ENCODE peak calls at places on chromosomes 2 and 18, in ten cellular contexts. H is K562, M is tibial nerve, K is breast epithelium, Y is suprapubic skin, Z is sigmoid colon, O is Peyer's patch, G is uterus, B is H1, W is HCT116. X is an unnamed sample.

GRCh38 chr18:34857310-34857709 is 147.2 kb downstream of the DTNA start:
- DNase-seq in H (no peak), M (no peak), K (no peak), Y (no peak), Z (no peak), O (no peak), G (no peak), B (no peak), W (no peak), X (no peak)

GRCh38 chr2:108594132-108594981 is 60.1 kb downstream of the LIMS1 start:
- DNase-seq in H (peak), M (no peak), K (no peak), Y (no peak), Z (no peak), O (no peak), G (no peak), B (no peak), W (peak), X (no peak)

GRCh38 chr2:97645112-97645699 is 656 bp upstream of the COX5B start:
- DNase-seq in H (peak), M (no peak), K (no peak), Y (peak), Z (peak), O (peak), G (no peak), B (no peak), W (no peak), X (no peak)

GRCh38 chr2:210688071-210688470 is 131.7 kb downstream of the CPS1 start:
- DNase-seq in H (no peak), M (no peak), K (no peak), Y (no peak), Z (no peak), O (no peak), G (no peak), B (no peak), W (no peak), X (no peak)

GRCh38 chr18:48514786-48515185 is 24.0 kb upstream of the CTIF start:
- DNase-seq in H (no peak), M (no peak), K (no peak), Y (no peak), Z (no peak), O (no peak), G (no peak), B (no peak), W (no peak), X (no peak)

GRCh38 chr2:108923019-108923700 is 65.9 kb downstream of the EDAR start:
- DNase-seq in H (no peak), M (no peak), K (peak), Y (no peak), Z (peak), O (no peak), G (no peak), B (no peak), W (peak), X (peak)

GRCh38 chr2:112941753-112942653 is 31.0 kb downstream of the IL37 start:
- DNase-seq in H (peak), M (peak), K (peak), Y (peak), Z (peak), O (peak), G (peak), B (peak), W (peak), X (peak)

GRCh38 chr2:68909793-68910674 is 38.8 kb upstream of the BMP10 start:
- DNase-seq in H (peak), M (peak), K (peak), Y (peak), Z (peak), O (peak), G (peak), B (no peak), W (peak), X (peak)

GRCh38 chr2:73414651-73415050 is 29.0 kb downstream of the ALMS1 start:
- DNase-seq in H (no peak), M (no peak), K (no peak), Y (no peak), Z (no peak), O (no peak), G (no peak), B (no peak), W (no peak), X (no peak)

GRCh38 chr2:189783927-189784867 is at the start of the genes ORMDL1 and PMS1:
- DNase-seq in H (peak), M (peak), K (peak), Y (peak), Z (peak), O (peak), G (peak), B (peak), W (peak), X (peak)

GRCh38 chr2:128196026-128196822 is 105.2 kb downstream of the UGGT1 start:
- DNase-seq in H (no peak), M (no peak), K (no peak), Y (no peak), Z (peak), O (no peak), G (no peak), B (peak), W (no peak), X (peak)

GRCh38 chr2:152874955-152875354 is 156.5 kb downstream of the ARL6IP6 start:
- DNase-seq in H (no peak), M (no peak), K (no peak), Y (no peak), Z (no peak), O (no peak), G (no peak), B (no peak), W (no peak), X (no peak)

GRCh38 chr2:183348492-183348891 is 224.2 kb downstream of the NUP35 start:
- DNase-seq in H (no peak), M (no peak), K (no peak), Y (no peak), Z (no peak), O (no peak), G (no peak), B (no peak), W (no peak), X (no peak)

GRCh38 chr18:24613887-24614286 is 153.4 kb downstream of the HRH4 start:
- DNase-seq in H (no peak), M (no peak), K (no peak), Y (no peak), Z (no peak), O (no peak), G (no peak), B (no peak), W (no peak), X (no peak)

GRCh38 chr18:55838841-55839240 is 250.8 kb upstream of the TCF4 start:
- DNase-seq in H (no peak), M (no peak), K (no peak), Y (no peak), Z (no peak), O (no peak), G (no peak), B (no peak), W (no peak), X (no peak)

GRCh38 chr2:162768646-162769045 is 69.9 kb downstream of the KCNH7 start:
- DNase-seq in H (no peak), M (no peak), K (no peak), Y (no peak), Z (no peak), O (no peak), G (no peak), B (no peak), W (no peak), X (no peak)

GRCh38 chr2:100785621-100786296 is 34.2 kb upstream of the NPAS2 start:
- DNase-seq in H (no peak), M (no peak), K (no peak), Y (no peak), Z (no peak), O (no peak), G (no peak), B (no peak), W (no peak), X (peak)

GRCh38 chr2:73999881-74000597 is 15.3 kb downstream of the TET3 start:
- DNase-seq in H (no peak), M (no peak), K (no peak), Y (peak), Z (no peak), O (no peak), G (peak), B (no peak), W (no peak), X (peak)

GRCh38 chr2:238848566-238848940 is 668 bp downstream of the TWIST2 start:
- DNase-seq in H (no peak), M (no peak), K (no peak), Y (no peak), Z (no peak), O (no peak), G (no peak), B (no peak), W (no peak), X (no peak)
- H3K27ac ChIP-seq in H (no peak), M (peak), K (peak), Y (peak), Z (peak), O (peak), G (peak), B (no peak), W (no peak), X (peak)

DNA sequence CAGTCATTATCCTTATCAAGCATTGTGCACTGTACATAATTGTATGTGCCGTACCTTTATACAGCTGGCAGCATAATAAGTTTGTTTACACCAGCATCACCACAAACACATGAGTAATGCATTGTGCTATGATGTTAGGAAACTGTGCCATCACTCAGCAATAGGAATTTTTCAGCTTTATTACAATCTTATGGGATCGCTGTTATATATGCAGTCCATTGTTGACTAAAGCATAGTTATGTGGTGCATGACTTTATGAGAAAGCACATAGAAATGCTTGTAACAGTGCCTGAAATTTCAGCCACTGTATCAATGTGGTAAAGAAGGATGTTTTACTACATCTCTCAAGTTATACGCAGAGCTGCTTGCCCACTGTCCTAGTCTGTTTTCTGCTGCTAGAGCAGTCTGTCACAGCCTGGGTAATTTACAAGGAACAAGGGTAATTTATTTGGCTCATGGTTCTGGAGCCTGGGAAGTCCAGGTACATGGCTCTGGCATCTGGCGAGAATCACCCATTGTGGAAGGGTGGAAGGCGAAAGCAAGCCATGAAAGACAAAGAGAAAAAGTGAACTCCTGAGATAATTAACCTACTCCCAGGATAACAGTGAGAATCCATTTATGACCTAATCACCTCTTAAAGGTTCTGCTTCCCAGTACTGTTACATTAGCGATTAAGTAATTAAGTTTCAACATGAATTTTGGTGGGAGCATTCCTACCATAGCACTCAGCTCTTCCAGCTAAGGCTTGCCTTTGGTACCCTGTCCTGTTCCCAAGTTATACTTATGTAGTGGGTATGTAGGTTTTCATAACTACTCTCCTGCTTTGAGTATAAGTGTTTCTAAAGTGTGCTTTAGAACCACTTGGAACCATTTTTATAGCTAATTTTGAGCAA is 4.6 kb downstream of the MAP3K20 start:
- DNase-seq in H (no peak), M (no peak), K (no peak), Y (no peak), Z (no peak), O (no peak), G (no peak), B (no peak), W (no peak), X (no peak)
- TF ChIP-seq POLR2A in H (no peak), M (no peak), K (no peak), Y (no peak), Z (no peak), O (no peak), G (no peak), B (no peak), W (no peak), X (no peak)

GRCh38 chr2:237280235-237280634 is 133.7 kb downstream of the COL6A3 start:
- DNase-seq in H (no peak), M (no peak), K (no peak), Y (no peak), Z (no peak), O (no peak), G (no peak), B (no peak), W (no peak), X (no peak)

GRCh38 chr2:237281900-237282306 is 132.1 kb downstream of the COL6A3 start:
- DNase-seq in H (no peak), M (no peak), K (no peak), Y (no peak), Z (no peak), O (no peak), G (no peak), B (no peak), W (no peak), X (no peak)

GRCh38 chr2:237282568-237283128 is 131.3 kb downstream of the COL6A3 start:
- DNase-seq in H (no peak), M (no peak), K (no peak), Y (no peak), Z (no peak), O (no peak), G (no peak), B (no peak), W (no peak), X (no peak)

GRCh38 chr2:237279012-237279768 is 134.8 kb downstream of the COL6A3 start:
- DNase-seq in H (no peak), M (no peak), K (no peak), Y (no peak), Z (peak), O (no peak), G (no peak), B (no peak), W (no peak), X (no peak)

DNA sequence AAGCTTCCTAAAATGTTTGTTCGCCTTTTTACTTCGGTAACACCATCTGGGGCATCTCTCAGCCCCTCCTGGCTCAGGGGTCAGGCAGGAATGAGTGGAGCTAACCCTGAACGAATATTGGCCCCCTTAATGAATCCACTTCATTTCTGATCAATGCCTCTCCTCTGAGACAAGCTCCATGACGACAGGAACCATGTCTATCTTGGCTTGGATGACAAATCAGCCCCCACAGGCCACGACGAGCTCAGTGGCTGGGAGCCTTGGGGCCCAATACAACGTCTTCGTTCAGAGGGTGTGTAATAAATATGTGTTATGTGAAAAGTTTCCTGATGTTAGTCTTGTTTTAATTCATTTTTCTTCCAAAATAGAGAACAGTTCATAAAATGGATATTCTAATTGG is 133.0 kb downstream of the COL6A3 start:
- DNase-seq in H (no peak), M (no peak), K (no peak), Y (no peak), Z (no peak), O (no peak), G (no peak), B (no peak), W (no peak), X (no peak)
- H3K27ac ChIP-seq in H (no peak), M (peak), K (peak), Y (no peak), Z (peak), O (peak), G (peak), B (no peak), W (no peak), X (peak)

DNA sequence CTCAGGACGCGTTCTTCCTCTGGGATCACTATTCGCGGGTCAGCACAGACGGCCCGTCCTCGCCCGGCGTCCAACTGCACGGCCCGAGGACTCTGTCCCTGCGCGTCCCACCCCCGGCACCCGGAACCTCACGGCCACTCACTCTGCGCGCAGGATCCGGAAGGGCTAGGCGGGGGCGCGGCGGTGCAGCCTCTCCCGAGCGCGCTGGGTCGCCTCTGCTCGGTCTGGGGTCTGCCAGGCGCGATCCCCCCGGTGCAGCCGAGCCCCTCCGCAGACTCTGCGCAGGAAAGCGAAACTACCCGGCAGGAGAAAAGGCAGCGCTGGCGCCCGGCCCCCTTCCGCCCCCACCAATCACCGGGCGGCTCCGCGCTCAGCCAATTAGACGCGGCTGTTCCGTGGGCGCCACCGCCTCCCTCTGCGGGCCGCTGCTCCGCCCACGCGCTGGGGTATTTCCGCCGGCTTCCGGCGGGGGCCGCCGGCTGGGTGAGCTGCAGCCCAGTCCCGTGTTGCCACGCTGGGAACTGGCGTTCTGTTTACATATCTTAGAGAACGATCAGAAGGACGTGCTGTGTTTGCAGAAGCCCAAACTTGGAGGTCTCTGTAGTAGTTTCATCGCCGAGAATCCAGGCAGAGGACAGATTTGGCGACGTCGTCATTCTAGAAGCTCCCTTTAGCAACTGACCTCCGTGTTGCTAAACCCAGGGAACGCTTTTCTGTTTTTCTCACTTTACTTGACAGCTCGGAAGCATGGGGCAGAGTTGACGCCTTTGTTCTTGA is at the start of gene STAT1:
- DNase-seq in H (peak), M (peak), K (peak), Y (peak), Z (peak), O (peak), G (peak), B (no peak), W (peak), X (peak)
- TF ChIP-seq POLR2A in H (peak), M (peak), K (peak), Y (peak), Z (peak), O (peak), G (peak), B (peak), W (peak), X (peak)